ENCODE peak calls at places on chromosomes 3 and 15, in five cellular contexts. One of them, this sample, is unnamed.

GRCh38 chr15:28889346-28889745 is 3.6 kb downstream of the APBA2 start:
- DNase-seq in M059J: no peak
- DNase-seq in HuH-7: no peak
- DNase-seq in NCI-H1694 treated with DMSO at 0.1 percent for 48 hours: no peak
- DNase-seq in uterus: no peak
- DNase-seq in this sample: no peak

GRCh38 chr3:131386429-131386926 is 4.9 kb downstream of the NUDT16 start:
- DNase-seq in uterus: no peak
- DNase-seq in HuH-7: no peak
- DNase-seq in NCI-H1694 treated with DMSO at 0.1 percent for 48 hours: no peak
- DNase-seq in M059J: no peak
- DNase-seq in this sample: peak

GRCh38 chr3:100361897-100362296 is 27.3 kb downstream of the NIT2 start:
- DNase-seq in HuH-7: no peak
- DNase-seq in M059J: no peak
- DNase-seq in uterus: no peak
- DNase-seq in NCI-H1694 treated with DMSO at 0.1 percent for 48 hours: no peak
- DNase-seq in this sample: no peak

GRCh38 chr3:119700269-119700919 is 2.4 kb upstream of the CFAP91 start:
- DNase-seq in uterus: no peak
- DNase-seq in HuH-7: no peak
- DNase-seq in M059J: peak
- DNase-seq in NCI-H1694 treated with DMSO at 0.1 percent for 48 hours: no peak
- DNase-seq in this sample: no peak

GRCh38 chr3:108189477-108189876 is 32.7 kb downstream of the IFT57 start:
- DNase-seq in M059J: no peak
- DNase-seq in HuH-7: peak
- DNase-seq in NCI-H1694 treated with DMSO at 0.1 percent for 48 hours: no peak
- DNase-seq in uterus: no peak
- DNase-seq in this sample: no peak

GRCh38 chr3:59777559-59778178 is 727.8 kb upstream of the CFAP20DC start:
- DNase-seq in M059J: no peak
- DNase-seq in HuH-7: no peak
- DNase-seq in uterus: no peak
- DNase-seq in NCI-H1694 treated with DMSO at 0.1 percent for 48 hours: no peak
- DNase-seq in this sample: no peak

GRCh38 chr3:182583545-182583944 is 209.8 kb upstream of the ATP11B start:
- DNase-seq in HuH-7: no peak
- DNase-seq in uterus: no peak
- DNase-seq in M059J: peak
- DNase-seq in NCI-H1694 treated with DMSO at 0.1 percent for 48 hours: no peak
- DNase-seq in this sample: no peak

GRCh38 chr3:188031106-188031505 is 122.9 kb upstream of the LPP start:
- DNase-seq in NCI-H1694 treated with DMSO at 0.1 percent for 48 hours: no peak
- DNase-seq in uterus: no peak
- DNase-seq in HuH-7: no peak
- DNase-seq in M059J: no peak
- DNase-seq in this sample: no peak

GRCh38 chr15:50424066-50424890 is at the start of gene USP8:
- DNase-seq in NCI-H1694 treated with DMSO at 0.1 percent for 48 hours: peak
- DNase-seq in uterus: peak
- DNase-seq in M059J: peak
- DNase-seq in HuH-7: peak
- DNase-seq in this sample: peak

GRCh38 chr3:83065861-83066260 is 1304.4 kb upstream of the GBE1 start:
- DNase-seq in uterus: no peak
- DNase-seq in M059J: peak
- DNase-seq in NCI-H1694 treated with DMSO at 0.1 percent for 48 hours: no peak
- DNase-seq in HuH-7: no peak
- DNase-seq in this sample: no peak

GRCh38 chr3:135382621-135383020 is 582.9 kb upstream of the PPP2R3A start:
- DNase-seq in NCI-H1694 treated with DMSO at 0.1 percent for 48 hours: no peak
- DNase-seq in M059J: no peak
- DNase-seq in HuH-7: no peak
- DNase-seq in uterus: no peak
- DNase-seq in this sample: no peak

GRCh38 chr15:91997163-91997562 is 143.7 kb downstream of the SLCO3A1 start:
- DNase-seq in uterus: no peak
- DNase-seq in NCI-H1694 treated with DMSO at 0.1 percent for 48 hours: no peak
- DNase-seq in HuH-7: no peak
- DNase-seq in M059J: no peak
- DNase-seq in this sample: no peak